ENCODE peak calls at places on chromosome X, in ten cellular contexts. P is nephron progenitor cell; B is cardiac fibroblast; R is activated T-helper 1 cell treated with Interleukin-2 at 50 U/mL for 16 hours; C is AG08395; E is progenitor cell of endocrine pancreas; J is stimulated activated CD4-positive, alpha-beta T cell treated with anti-CD3 and anti-CD28 coated beads, Interleukin-1b, Interleukin-23, amount 100 ng/mL, for 24 hours; G is T-helper 9 cell; M is NCI-H187; K is astrocyte of the cerebellum. S is an unnamed sample.

GRCh38 chrX:40297949-40298539 is 200.3 kb upstream of the BCOR start:
- DNase-seq in P (no peak), B (no peak), R (no peak), C (no peak), E (no peak), J (no peak), G (no peak), M (no peak), K (no peak), S (peak; percentile 50)

GRCh38 chrX:134013092-134013497 is 27.7 kb upstream of the GPC3 start:
- DNase-seq in P (no peak), B (peak; percentile 0), R (no peak), C (no peak), E (no peak), J (no peak), G (no peak), M (no peak), K (no peak), S (no peak)

GRCh38 chrX:115592997-115593734 is 32.2 kb downstream of the PLS3 start:
- DNase-seq in P (no peak), B (peak; percentile 78), R (no peak), C (no peak), E (no peak), J (no peak), G (no peak), M (no peak), K (no peak), S (no peak)

GRCh38 chrX:150766351-150767044 is 73.3 kb downstream of the MTMR1 start:
- DNase-seq in P (no peak), B (no peak), R (no peak), C (no peak), E (no peak), J (no peak), G (no peak), M (no peak), K (no peak), S (no peak)

GRCh38 chrX:106898462-106898861 is 4.7 kb downstream of the RIPPLY1 start:
- DNase-seq in P (no peak), B (peak; percentile 73), R (no peak), C (peak; percentile 47), E (no peak), J (no peak), G (no peak), M (no peak), K (peak; percentile 24), S (no peak)

GRCh38 chrX:13194291-13195103 is 125.4 kb downstream of the ATXN3L start:
- DNase-seq in P (no peak), B (peak; percentile 33), R (no peak), C (no peak), E (no peak), J (no peak), G (no peak), M (no peak), K (no peak), S (no peak)

GRCh38 chrX:115561605-115562491 is 874 bp downstream of the PLS3 start:
- DNase-seq in P (peak; percentile 70), B (peak; percentile 51), R (no peak), C (peak; percentile 48), E (peak; percentile 54), J (no peak), G (no peak), M (peak; percentile 63), K (no peak), S (peak; percentile 81)

GRCh38 chrX:78378476-78379115 is 51.2 kb upstream of the CYSLTR1 start:
- DNase-seq in P (no peak), B (peak; percentile 1), R (no peak), C (no peak), E (no peak), J (no peak), G (no peak), M (no peak), K (no peak), S (no peak)

GRCh38 chrX:45709381-45709780 is 508.7 kb upstream of the DIPK2B start:
- DNase-seq in P (no peak), B (peak; percentile 47), R (no peak), C (no peak), E (no peak), J (no peak), G (no peak), M (no peak), K (no peak), S (no peak)

GRCh38 chrX:20237864-20238263 is 28.8 kb downstream of the RPS6KA3 start:
- DNase-seq in P (no peak), B (peak; percentile 23), R (no peak), C (no peak), E (no peak), J (no peak), G (no peak), M (no peak), K (no peak), S (no peak)

GRCh38 chrX:110734894-110735541 is 60.6 kb downstream of the CHRDL1 start:
- DNase-seq in P (no peak), B (peak; percentile 68), R (no peak), C (peak; percentile 60), E (no peak), J (no peak), G (no peak), M (no peak), K (peak; percentile 59), S (no peak)

GRCh38 chrX:130805906-130806305 is 97.1 kb downstream of the ENOX2 start:
- DNase-seq in P (no peak), B (peak; percentile 11), R (no peak), C (no peak), E (no peak), J (no peak), G (no peak), M (no peak), K (no peak), S (no peak)

GRCh38 chrX:40099046-40099968 is 1.5 kb upstream of the BCOR start:
- DNase-seq in P (peak; percentile 50), B (peak; percentile 23), R (no peak), C (no peak), E (no peak), J (no peak), G (peak; percentile 42), M (peak; percentile 6), K (no peak), S (peak; percentile 64)

GRCh38 chrX:1511829-1512228 is 25.2 kb downstream of the P2RY8 start:
- DNase-seq in P (no peak), B (no peak), R (no peak), C (no peak), E (no peak), J (no peak), G (no peak), M (no peak), K (no peak), S (no peak)

GRCh38 chrX:21728276-21728968 is 29.5 kb downstream of the SMPX start:
- DNase-seq in P (no peak), B (no peak), R (no peak), C (no peak), E (no peak), J (no peak), G (no peak), M (no peak), K (no peak), S (no peak)

GRCh38 chrX:134660627-134661026 is 2.4 kb upstream of the PLAC1 start:
- DNase-seq in P (no peak), B (peak; percentile 1), R (no peak), C (no peak), E (no peak), J (no peak), G (no peak), M (no peak), K (no peak), S (no peak)

GRCh38 chrX:13645464-13646153 is 7.3 kb upstream of the TCEANC start:
- DNase-seq in P (no peak), B (no peak), R (no peak), C (no peak), E (no peak), J (no peak), G (no peak), M (no peak), K (no peak), S (no peak)

GRCh38 chrX:112941209-112941788 is 100.7 kb upstream of the AMOT start:
- DNase-seq in P (no peak), B (no peak), R (no peak), C (no peak), E (no peak), J (no peak), G (no peak), M (no peak), K (no peak), S (no peak)

S was measured in ecto neural progenitor cell.